ENCODE peak calls at places on chromosomes 12 and 14, in five cellular contexts. V, S, I, N and R are unnamed samples.
A peak's percentile ranks its signal among the peaks of the same experiment; 100 is the strongest.

GRCh38 chr14:72565200-72565599 is 328.7 kb downstream of the DPF3 start:
- DNase-seq in V (no peak), S (no peak), I (no peak), N (no peak), R (no peak)

GRCh38 chr14:49367696-49368095 is 218.5 kb downstream of the RPS29 start:
- DNase-seq in V (no peak), S (no peak), I (no peak), N (no peak), R (no peak)

GRCh38 chr14:73935666-73936065 is 14.2 kb downstream of the FAM161B start:
- DNase-seq in V (peak; percentile 26), S (no peak), I (peak; percentile 26), N (no peak), R (no peak)

GRCh38 chr14:54486685-54487084 is 2.1 kb downstream of the GMFB start:
- DNase-seq in V (no peak), S (no peak), I (peak; percentile 43), N (no peak), R (no peak)

GRCh38 chr12:57216014-57216891 is at the start of gene NXPH4:
- DNase-seq in V (no peak), S (no peak), I (peak; percentile 95), N (no peak), R (peak; percentile 67)

GRCh38 chr12:1914116-1914911 is 4.1 kb downstream of the CACNA2D4 start:
- DNase-seq in V (no peak), S (no peak), I (no peak), N (peak; percentile 25), R (no peak)

GRCh38 chr12:20309504-20310148 is 58.7 kb upstream of the PDE3A start:
- DNase-seq in V (no peak), S (no peak), I (no peak), N (no peak), R (no peak)

GRCh38 chr14:39843881-39844280 is 411.6 kb upstream of the FBXO33 start:
- DNase-seq in V (no peak), S (no peak), I (no peak), N (no peak), R (no peak)

GRCh38 chr14:91112172-91112571 is 1.7 kb upstream of the DGLUCY start:
- DNase-seq in V (no peak), S (no peak), I (no peak), N (no peak), R (no peak)

DNA sequence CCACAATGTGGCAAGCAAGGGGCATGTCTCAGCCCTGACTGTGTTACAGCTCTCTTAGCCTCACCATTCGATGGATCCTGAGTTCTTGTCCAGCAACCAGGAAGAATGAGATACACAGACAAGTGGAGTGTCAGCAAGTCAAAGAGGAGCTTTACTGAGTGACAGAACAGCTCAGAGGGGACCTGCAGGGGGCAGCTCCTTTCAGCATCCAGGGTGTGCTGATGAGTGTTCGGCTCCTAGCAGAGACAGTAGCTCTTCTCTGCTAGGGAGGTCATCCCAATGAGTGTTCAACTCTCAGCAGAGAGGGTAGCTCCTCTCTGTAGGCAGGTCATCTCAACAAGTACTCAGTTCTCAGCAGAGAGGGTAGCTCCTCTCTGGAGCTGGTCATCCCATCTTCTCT is 19.1 kb downstream of the SYNJ2BP start:
- DNase-seq in V (no peak), S (no peak), I (no peak), N (no peak), R (no peak)
- TF ChIP-seq CTCF in V (no peak), S (no peak), I (no peak), N (no peak), R (no peak)

GRCh38 chr12:110351119-110351518 is 52.4 kb downstream of the ANAPC7 start:
- DNase-seq in V (no peak), S (no peak), I (no peak), N (no peak), R (no peak)

GRCh38 chr12:110353211-110353965 is 50.1 kb downstream of the ANAPC7 start:
- DNase-seq in V (no peak), S (no peak), I (no peak), N (no peak), R (no peak)

GRCh38 chr12:110354172-110354780 is 49.2 kb downstream of the ANAPC7 start:
- DNase-seq in V (peak; percentile 25), S (no peak), I (peak; percentile 66), N (no peak), R (no peak)

GRCh38 chr12:110352401-110352800 is 51.1 kb downstream of the ANAPC7 start:
- DNase-seq in V (no peak), S (no peak), I (no peak), N (no peak), R (no peak)

DNA sequence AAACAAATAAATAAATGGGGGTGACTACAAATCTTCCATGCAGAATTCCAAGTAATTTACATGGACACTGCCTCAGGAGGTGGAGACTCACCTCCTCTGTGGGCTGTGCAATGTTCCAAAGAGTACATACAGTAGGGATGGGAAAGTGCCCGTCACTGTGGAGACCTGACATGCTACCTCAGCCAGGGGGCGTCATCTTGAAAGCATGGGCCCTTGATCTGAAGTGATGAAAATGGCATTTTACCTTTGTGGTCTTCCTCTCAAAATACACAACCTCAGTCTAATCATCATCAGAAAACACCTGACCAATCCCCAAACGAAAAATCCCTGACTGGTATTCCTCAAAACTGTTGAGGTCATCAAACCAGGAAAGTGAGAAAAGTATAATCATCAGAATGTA is 48.4 kb downstream of the ANAPC7 start:
- DNase-seq in V (no peak), S (peak; percentile 21), I (peak; percentile 58), N (no peak), R (no peak)
- TF ChIP-seq CTCF in V (peak; percentile 36), S (peak; percentile 47), I (peak; percentile 61), N (peak; percentile 30), R (no peak)

DNA sequence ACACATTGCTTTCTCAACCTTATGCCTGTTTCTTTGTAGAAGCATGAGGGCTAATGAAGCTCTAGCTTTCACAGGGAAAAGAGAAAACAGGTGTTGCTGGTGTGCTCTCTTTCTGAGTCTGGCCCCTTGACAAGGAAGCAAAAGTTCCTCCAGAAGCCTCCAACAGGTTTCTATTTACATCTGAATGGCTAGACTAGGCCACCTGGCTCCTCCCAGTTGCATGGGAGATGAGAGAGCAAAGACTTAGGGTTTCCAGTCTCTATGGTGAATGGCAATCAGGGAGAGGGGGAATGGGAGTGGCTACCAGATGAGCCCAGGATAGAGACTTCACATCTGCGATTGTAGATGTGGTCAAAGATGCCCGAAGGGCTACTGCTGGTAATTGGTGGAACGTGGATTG is 138.1 kb upstream of the PLXNC1 start:
- DNase-seq in V (no peak), S (no peak), I (no peak), N (no peak), R (no peak)
- TF ChIP-seq CTCF in V (no peak), S (no peak), I (no peak), N (no peak), R (no peak)

GRCh38 chr12:109385339-109386078 is 37.8 kb downstream of the MYO1H start:
- DNase-seq in V (peak; percentile 77), S (peak; percentile 40), I (peak; percentile 14), N (peak; percentile 46), R (no peak)
- TF ChIP-seq CTCF in V (peak; percentile 48), S (peak; percentile 50), I (peak; percentile 53), N (peak; percentile 38), R (no peak)

GRCh38 chr12:81465191-81465590 is 294.0 kb downstream of the PPFIA2 start:
- DNase-seq in V (no peak), S (peak; percentile 5), I (no peak), N (no peak), R (no peak)

GRCh38 chr12:81465881-81466280 is 293.3 kb downstream of the PPFIA2 start:
- DNase-seq in V (no peak), S (no peak), I (no peak), N (no peak), R (no peak)

DNA sequence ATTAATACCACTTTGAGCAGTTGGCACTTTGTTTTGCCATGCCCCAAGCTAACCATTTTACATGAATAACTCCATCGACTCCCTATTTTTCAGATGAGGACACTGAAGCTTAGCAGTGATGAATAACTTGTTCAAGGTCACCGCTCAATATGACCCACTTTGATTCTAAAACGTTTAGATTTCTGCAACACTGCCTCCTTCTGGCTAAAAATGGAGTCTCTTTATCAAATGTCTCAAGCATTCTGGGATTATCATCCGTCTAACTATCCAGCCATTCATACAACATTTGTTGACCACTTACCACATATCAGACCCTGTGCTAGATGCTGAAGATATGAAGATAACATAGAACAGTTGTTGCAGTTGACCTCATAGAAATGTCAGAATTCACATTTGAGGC is 298.0 kb downstream of the PPFIA2 start:
- DNase-seq in V (no peak), S (no peak), I (no peak), N (no peak), R (no peak)
- TF ChIP-seq CTCF in V (no peak), S (no peak), I (no peak), N (no peak), R (no peak)

GRCh38 chr14:105200641-105201040 is 19.5 kb upstream of the NUDT14 start:
- DNase-seq in V (no peak), S (no peak), I (no peak), N (no peak), R (no peak)

GRCh38 chr14:105198588-105198987 is 17.5 kb upstream of the NUDT14 start:
- DNase-seq in V (no peak), S (no peak), I (no peak), N (no peak), R (no peak)

GRCh38 chr14:105199093-105199492 is 18.0 kb upstream of the NUDT14 start:
- DNase-seq in V (peak; percentile 53), S (peak; percentile 61), I (peak; percentile 62), N (no peak), R (no peak)

GRCh38 chr14:105201156-105201927 is 20.2 kb upstream of the NUDT14 start:
- DNase-seq in V (no peak), S (no peak), I (no peak), N (no peak), R (no peak)

GRCh38 chr14:105200074-105200473 is 19.0 kb upstream of the NUDT14 start:
- DNase-seq in V (no peak), S (no peak), I (no peak), N (no peak), R (no peak)
- TF ChIP-seq CTCF in V (no peak), S (no peak), I (peak; percentile 45), N (no peak), R (no peak)